ENCODE peak calls at places on chromosomes 2 and 18, in eight cellular contexts. X is cardiac muscle cell, W is BJ, C is GM23338, K is SJSA1, F is endodermal cell, Z is neural progenitor cell, M is psoas muscle. R is an unnamed sample. For H3K27me3, the result is how much of the 10 kb centered on the place peaks cover.

GRCh38 chr2:172408143-172408766 is 19.1 kb upstream of the ITGA6 start:
- DNase-seq in X (no peak), W (no peak), C (no peak), K (no peak), F (no peak), Z (peak), M (no peak), R (no peak)

GRCh38 chr18:55402731-55403405 is 185.1 kb downstream of the TCF4 start:
- DNase-seq in X (peak), W (no peak), C (no peak), K (peak), F (no peak), Z (no peak), M (no peak), R (no peak)

GRCh38 chr2:241859017-241859435 is 332 bp upstream of the PDCD1 start:
- DNase-seq in X (no peak), W (no peak), C (no peak), K (no peak), F (no peak), Z (no peak), M (no peak), R (no peak)

GRCh38 chr2:27712547-27712946 is 48.9 kb downstream of the SLC4A1AP start:
- DNase-seq in X (no peak), W (no peak), C (no peak), K (no peak), F (no peak), Z (no peak), M (no peak), R (no peak)

GRCh38 chr2:232415736-232416520 is 9.3 kb downstream of the ALPG start:
- DNase-seq in X (no peak), W (no peak), C (no peak), K (no peak), F (peak), Z (no peak), M (no peak), R (no peak)

GRCh38 chr2:5560981-5561380 is 131.2 kb upstream of the SOX11 start:
- DNase-seq in X (no peak), W (no peak), C (no peak), K (peak), F (no peak), Z (no peak), M (no peak), R (peak)

GRCh38 chr2:200966770-200967169 is 3.3 kb upstream of the ORC2 start:
- DNase-seq in X (peak), W (no peak), C (no peak), K (peak), F (no peak), Z (no peak), M (no peak), R (no peak)

GRCh38 chr2:18001671-18002070 is 123.2 kb downstream of the KCNS3 start:
- DNase-seq in X (no peak), W (no peak), C (peak), K (no peak), F (peak), Z (peak), M (no peak), R (no peak)

GRCh38 chr2:115292742-115293141 is 850.3 kb downstream of the DPP10 start:
- DNase-seq in X (no peak), W (no peak), C (no peak), K (no peak), F (no peak), Z (no peak), M (no peak), R (no peak)

GRCh38 chr18:68972176-68972575 is 174.3 kb downstream of the CCDC102B start:
- DNase-seq in X (no peak), W (no peak), C (no peak), K (no peak), F (no peak), Z (no peak), M (no peak), R (no peak)

DNA sequence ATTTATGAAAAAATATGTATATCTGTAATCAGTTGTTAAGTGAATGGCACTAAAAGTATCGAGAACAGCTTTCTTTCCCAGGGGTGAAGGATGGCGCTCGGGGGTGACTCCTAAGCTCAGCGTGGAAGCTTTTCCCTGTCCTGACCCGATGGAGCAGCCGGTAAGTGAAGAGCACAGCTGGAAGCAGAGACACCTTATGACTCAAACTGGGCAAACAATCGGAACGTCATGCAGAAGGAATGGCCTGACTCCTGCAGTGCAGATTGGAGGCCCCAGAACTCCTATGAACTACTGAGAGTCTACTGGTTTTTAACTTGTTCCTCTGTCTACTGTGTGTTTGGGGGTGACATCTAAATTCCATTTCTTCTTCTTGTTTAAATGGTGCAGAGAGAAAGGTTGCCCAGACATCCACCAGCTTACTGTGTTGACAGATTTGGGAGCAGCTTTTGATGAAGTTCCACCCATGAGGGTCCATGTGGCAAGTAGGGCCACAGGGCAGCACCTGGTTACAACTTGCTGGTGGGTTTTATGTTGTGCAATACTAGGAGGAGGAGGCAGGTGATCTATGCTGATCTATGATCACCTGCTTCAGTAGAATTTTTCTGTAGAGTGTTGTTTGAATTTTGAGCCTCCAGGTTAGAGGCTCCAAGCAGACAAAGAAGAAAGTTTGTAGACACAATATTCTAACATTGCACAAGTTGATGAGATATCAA is 52.8 kb upstream of the TMEM182 start:
- DNase-seq in X (peak), W (no peak), C (no peak), K (peak), F (peak), Z (no peak), M (no peak), R (no peak)
- H3K27me3 ChIP-seq in X (under half), W (under half), C (under half), K (under half), F (under half), Z (under half), M (under half), R (under half)

GRCh38 chr2:20989404-20989803 is 54.5 kb downstream of the APOB start:
- DNase-seq in X (no peak), W (no peak), C (no peak), K (no peak), F (no peak), Z (no peak), M (no peak), R (no peak)

GRCh38 chr2:20990446-20990988 is 53.4 kb downstream of the APOB start:
- DNase-seq in X (no peak), W (no peak), C (no peak), K (no peak), F (peak), Z (no peak), M (no peak), R (no peak)

GRCh38 chr2:20988906-20989305 is 55.0 kb downstream of the APOB start:
- DNase-seq in X (no peak), W (no peak), C (no peak), K (no peak), F (peak), Z (no peak), M (no peak), R (no peak)

GRCh38 chr2:20992201-20992711 is 51.6 kb downstream of the APOB start:
- DNase-seq in X (peak), W (peak), C (peak), K (no peak), F (peak), Z (no peak), M (no peak), R (no peak)

DNA sequence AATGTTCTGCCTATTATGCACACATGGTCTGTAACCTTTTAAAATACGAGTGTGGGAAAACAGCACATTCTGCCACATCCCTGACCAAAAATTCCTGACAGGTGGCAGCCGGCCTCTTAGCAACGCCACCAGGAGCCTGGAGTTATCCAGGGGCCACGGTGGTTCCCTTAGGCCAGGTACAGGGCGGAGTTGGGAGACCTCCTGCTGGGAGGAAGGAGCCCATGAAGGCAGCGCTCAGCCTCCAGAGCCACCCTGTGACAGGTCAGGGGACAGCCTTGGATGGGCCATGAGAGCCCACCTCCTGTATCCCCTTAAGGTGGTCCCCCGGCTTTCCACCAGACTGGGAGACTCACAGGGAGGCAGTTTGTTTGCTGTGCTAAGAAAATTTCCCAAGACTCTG is 52.8 kb downstream of the APOB start:
- DNase-seq in X (no peak), W (no peak), C (no peak), K (no peak), F (peak), Z (no peak), M (no peak), R (no peak)
- H3K27me3 ChIP-seq in X (under half), W (under half), C (under half), K (under half), F (under half), Z (under half), M (under half), R (under half)

GRCh38 chr2:165777522-165778186 is 16.4 kb downstream of the GALNT3 start:
- DNase-seq in X (no peak), W (no peak), C (no peak), K (no peak), F (no peak), Z (no peak), M (no peak), R (no peak)

GRCh38 chr2:165778187-165778556 is 15.9 kb downstream of the GALNT3 start:
- DNase-seq in X (no peak), W (no peak), C (no peak), K (no peak), F (no peak), Z (no peak), M (no peak), R (no peak)

GRCh38 chr2:165776013-165776412 is 18.0 kb downstream of the GALNT3 start:
- DNase-seq in X (no peak), W (no peak), C (no peak), K (no peak), F (no peak), Z (no peak), M (no peak), R (no peak)

GRCh38 chr2:165778653-165779451 is 15.2 kb downstream of the GALNT3 start:
- DNase-seq in X (peak), W (no peak), C (peak), K (no peak), F (peak), Z (peak), M (no peak), R (no peak)

GRCh38 chr2:165776796-165777195 is 17.3 kb downstream of the GALNT3 start:
- DNase-seq in X (no peak), W (no peak), C (no peak), K (no peak), F (no peak), Z (no peak), M (no peak), R (no peak)
- H3K27me3 ChIP-seq in X (under half), W (under half), C (under half), K (under half), F (under half), Z (under half), M (under half), R (under half)

GRCh38 chr2:86298411-86299390 is 38.7 kb downstream of the REEP1 start:
- DNase-seq in X (peak), W (no peak), C (peak), K (no peak), F (peak), Z (peak), M (no peak), R (peak)

GRCh38 chr2:86295071-86295470 is 42.4 kb downstream of the REEP1 start:
- DNase-seq in X (no peak), W (no peak), C (no peak), K (no peak), F (no peak), Z (no peak), M (no peak), R (no peak)

GRCh38 chr2:86297382-86298147 is 39.9 kb downstream of the REEP1 start:
- DNase-seq in X (no peak), W (no peak), C (peak), K (no peak), F (no peak), Z (no peak), M (no peak), R (no peak)

GRCh38 chr2:86293612-86294011 is 43.8 kb downstream of the REEP1 start:
- DNase-seq in X (no peak), W (no peak), C (no peak), K (no peak), F (no peak), Z (no peak), M (no peak), R (no peak)

DNA sequence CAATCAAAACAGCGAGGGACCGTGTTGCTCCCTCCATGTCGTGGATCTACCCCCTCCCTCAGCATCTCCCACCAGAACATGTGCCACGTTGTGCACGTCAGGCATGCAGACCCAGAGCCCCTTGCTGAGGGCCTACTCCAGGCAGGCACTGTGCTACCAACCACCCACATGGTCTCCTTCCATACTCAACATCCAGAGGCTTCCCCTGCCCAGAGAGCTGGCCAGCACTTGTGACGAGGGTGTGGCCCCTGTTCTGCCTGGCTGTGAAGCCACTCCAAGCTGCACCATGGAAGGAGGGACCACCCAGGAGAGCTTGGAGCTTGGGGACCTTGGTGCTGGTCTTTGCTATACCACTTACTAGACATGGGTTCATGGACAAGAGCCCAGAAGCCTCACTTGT is 40.5 kb downstream of the REEP1 start:
- DNase-seq in X (no peak), W (no peak), C (no peak), K (no peak), F (no peak), Z (no peak), M (no peak), R (no peak)
- H3K27me3 ChIP-seq in X (under half), W (under half), C (under half), K (under half), F (under half), Z (under half), M (under half), R (under half)

DNA sequence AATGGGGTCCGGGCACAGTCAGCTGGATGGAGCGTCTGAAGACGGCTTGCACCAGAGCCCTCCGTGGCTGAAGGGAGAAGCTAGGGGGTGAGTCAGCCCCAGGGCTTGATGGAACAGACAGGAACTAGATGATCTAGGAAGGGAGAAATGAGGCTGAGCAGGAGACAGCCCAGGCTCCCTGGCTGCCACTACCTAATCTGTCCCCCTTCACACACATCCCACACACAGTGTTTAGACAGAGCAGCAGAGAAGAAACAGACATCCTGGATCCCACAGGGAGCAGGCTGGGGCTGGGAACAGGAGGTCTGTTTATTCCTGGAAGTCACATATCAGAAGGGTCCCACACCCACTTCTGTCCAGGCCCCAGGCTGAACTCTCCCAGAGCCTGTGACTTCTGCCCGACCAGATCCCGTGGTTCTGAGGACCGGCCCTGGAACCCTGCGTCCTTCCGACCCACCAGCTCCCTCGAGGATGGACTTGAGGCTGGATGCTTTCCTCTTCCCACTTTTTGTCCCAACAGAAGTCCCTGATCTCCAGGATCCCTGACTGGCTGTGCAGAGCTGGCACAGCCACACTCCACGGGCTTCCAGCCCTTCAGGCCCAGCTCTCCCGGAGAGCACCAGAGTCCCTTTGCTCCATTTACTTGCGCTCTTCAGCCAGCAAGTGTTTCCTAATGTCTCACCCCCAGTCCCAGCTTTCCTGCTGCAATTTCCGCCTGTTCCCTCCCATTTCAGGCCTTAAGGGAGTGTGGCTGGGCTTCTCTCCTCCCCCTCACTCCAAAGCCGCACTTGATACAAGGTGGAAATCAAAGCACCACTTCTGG is 1.5 kb upstream of the GPBAR1 start:
- DNase-seq in X (peak), W (no peak), C (peak), K (peak), F (no peak), Z (no peak), M (peak), R (peak)
- H3K27me3 ChIP-seq in X (under half), W (under half), C (under half), K (under half), F (under half), Z (under half), M (under half), R (under half)

DNA sequence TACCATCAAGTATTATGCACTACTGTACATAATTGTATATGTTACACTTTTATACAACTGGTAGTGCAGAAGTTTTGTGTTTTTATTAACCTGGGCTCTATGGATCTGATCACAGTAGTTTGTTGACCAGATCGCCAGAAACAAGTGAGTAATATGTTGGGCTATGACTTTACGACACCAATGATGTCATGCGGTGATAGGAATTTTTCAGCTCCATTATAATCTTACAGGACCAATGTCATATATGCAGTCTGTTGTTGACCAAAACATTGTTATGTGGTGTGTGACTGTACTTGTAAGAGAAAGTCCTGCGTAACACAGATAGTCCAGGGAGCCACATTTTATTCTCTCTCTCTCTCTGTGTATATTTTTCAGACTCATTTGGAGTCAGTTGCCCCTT is 4.5 kb upstream of the ACOXL start:
- DNase-seq in X (no peak), W (no peak), C (no peak), K (no peak), F (no peak), Z (no peak), M (no peak), R (no peak)
- H3K27me3 ChIP-seq in X (under half), W (under half), C (under half), K (half or more), F (under half), Z (under half), M (under half), R (under half)

DNA sequence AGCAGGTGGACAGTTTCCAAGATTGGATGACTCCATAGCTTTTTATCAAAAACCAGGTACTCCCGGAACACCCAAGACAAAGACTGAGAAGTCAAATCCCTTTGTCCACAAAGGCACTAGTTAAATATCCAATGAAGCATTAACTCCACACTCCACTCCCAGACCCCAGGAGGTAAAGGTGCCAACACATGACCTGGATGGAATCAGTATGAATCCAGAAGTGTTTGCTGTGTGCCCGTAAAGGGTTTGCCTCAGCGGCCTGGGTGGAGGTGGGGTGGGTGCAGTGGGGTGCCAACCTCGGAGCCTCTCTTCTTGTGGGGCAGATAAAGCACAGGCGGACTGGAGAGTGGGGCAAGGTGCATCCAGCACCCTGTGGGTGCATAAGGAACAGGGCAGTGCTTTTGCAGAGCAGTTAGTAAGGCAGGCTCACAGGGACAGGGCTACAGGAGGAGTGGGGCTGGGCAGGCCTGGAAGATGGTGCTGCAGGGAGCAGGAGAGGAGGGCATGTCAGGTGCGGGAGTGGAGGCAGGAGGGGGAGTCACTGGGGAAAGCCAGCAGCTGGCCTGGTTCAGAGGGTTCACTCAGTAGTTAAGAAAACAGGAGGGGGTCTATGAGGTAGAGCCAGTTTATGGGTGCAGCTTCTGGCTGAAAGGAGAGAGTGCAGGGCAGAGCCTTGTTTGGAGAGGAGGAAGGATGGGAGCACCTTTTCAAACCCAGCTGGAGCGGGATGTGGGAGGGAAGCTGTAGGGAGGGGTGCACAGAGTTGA is 208.4 kb upstream of the SMAD2 start:
- DNase-seq in X (no peak), W (no peak), C (peak), K (no peak), F (no peak), Z (no peak), M (no peak), R (no peak)
- H3K27me3 ChIP-seq in X (half or more), W (under half), C (half or more), K (half or more), F (half or more), Z (half or more), M (under half), R (under half)

DNA sequence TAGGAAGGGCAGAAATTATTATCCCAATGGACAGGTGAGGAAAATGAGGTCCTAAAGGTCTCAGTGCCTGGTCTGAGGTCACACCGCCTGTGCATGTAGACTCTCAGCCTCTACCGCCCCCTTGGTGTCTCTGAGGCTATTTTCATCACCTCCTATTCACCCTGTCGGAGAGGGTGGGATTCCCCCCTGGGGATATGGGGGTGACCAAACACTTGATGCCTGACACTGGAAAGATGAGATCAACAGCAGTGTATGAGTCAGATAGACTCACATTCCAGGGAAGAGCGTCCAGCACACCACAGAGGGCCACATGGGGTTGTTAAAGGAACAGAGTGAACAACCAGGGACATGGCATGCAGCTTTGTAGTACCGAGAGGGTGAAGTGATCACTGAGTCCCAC is 199.7 kb downstream of the SMAD2 start:
- DNase-seq in X (no peak), W (no peak), C (peak), K (peak), F (no peak), Z (no peak), M (no peak), R (no peak)
- H3K27me3 ChIP-seq in X (under half), W (under half), C (under half), K (under half), F (under half), Z (under half), M (under half), R (under half)

R was measured in dorsolateral prefrontal cortex.